ENCODE peak calls at places on chromosomes 13 and 19, in six cellular contexts. K is brain microvascular endothelial cell, F is BJ, E is fibroblast of lung, X is astrocyte of the spinal cord, G is omental fat pad. M is an unnamed sample.

GRCh38 chr19:4391701-4392543 is 8.4 kb downstream of the SH3GL1 start:
- DNase-seq in X (peak), F (peak), K (no peak), E (peak), G (no peak), M (no peak)

GRCh38 chr19:6425732-6426686 is 1.4 kb upstream of the KHSRP start:
- DNase-seq in K (no peak), F (no peak), G (no peak), E (no peak), X (no peak), M (no peak)

GRCh38 chr13:37192986-37193385 is 87.5 kb upstream of the CSNK1A1L start:
- DNase-seq in G (no peak), E (peak), F (no peak), K (no peak), X (peak), M (no peak)

GRCh38 chr13:101209206-101209893 is 207.0 kb downstream of the NALCN start:
- DNase-seq in G (no peak), X (no peak), E (no peak), K (no peak), F (no peak), M (no peak)

GRCh38 chr19:1923319-1923718 is 17.7 kb upstream of the CSNK1G2 start:
- DNase-seq in G (no peak), F (no peak), E (no peak), X (no peak), K (no peak), M (no peak)

GRCh38 chr13:97335488-97336134 is 98.4 kb upstream of the RAP2A start:
- DNase-seq in G (no peak), F (no peak), E (no peak), X (no peak), K (no peak), M (no peak)

GRCh38 chr13:40143559-40143958 is 488.1 kb downstream of the COG6 start:
- DNase-seq in X (no peak), K (no peak), E (no peak), G (no peak), F (no peak), M (no peak)

GRCh38 chr19:43774103-43774939 is 6.5 kb downstream of the KCNN4 start:
- DNase-seq in X (no peak), G (no peak), K (peak), E (peak), F (no peak), M (no peak)

GRCh38 chr19:1754651-1755466 is 1.6 kb downstream of the ONECUT3 start:
- DNase-seq in G (no peak), E (peak), X (no peak), K (no peak), F (no peak), M (no peak)

GRCh38 chr13:50456111-50456510 is 387.4 kb downstream of the DLEU7 start:
- DNase-seq in E (peak), G (no peak), K (no peak), X (no peak), F (no peak), M (peak)

GRCh38 chr19:32676186-32676894 is 692 bp downstream of the RGS9BP start:
- DNase-seq in X (no peak), K (no peak), G (no peak), E (no peak), F (no peak), M (no peak)

GRCh38 chr19:49554701-49555181 is 25.6 kb downstream of the NOSIP start:
- DNase-seq in F (no peak), X (no peak), G (no peak), K (no peak), E (no peak), M (no peak)

GRCh38 chr13:37869756-37870488 is at the start of gene TRPC4:
- DNase-seq in G (no peak), F (no peak), E (peak), X (peak), K (peak), M (peak)

GRCh38 chr13:113548171-113548641 is 36.3 kb upstream of the TFDP1 start:
- DNase-seq in E (peak), G (no peak), K (no peak), F (no peak), X (peak), M (no peak)

GRCh38 chr13:44806841-44807240 is 182.4 kb downstream of the NUFIP1 start:
- DNase-seq in X (no peak), K (no peak), F (no peak), G (no peak), E (no peak), M (no peak)

GRCh38 chr13:100808848-100809247 is 134.3 kb upstream of the TMTC4 start:
- DNase-seq in X (no peak), E (no peak), K (no peak), G (no peak), F (no peak), M (no peak)

GRCh38 chr19:41606215-41606837 is 20.5 kb downstream of the CEACAM4 start:
- DNase-seq in F (no peak), X (no peak), K (no peak), E (no peak), G (no peak), M (no peak)

M was measured in MG63.